ENCODE peak calls at places on chromosomes 4 and X, in six cellular contexts. X, E, D, T, H and P are unnamed samples.

GRCh38 chr4:127545271-127545670 is 87.5 kb upstream of the INTU start:
- DNase-seq in X (no peak), E (no peak), D (no peak), T (no peak), H (no peak), P (no peak)

GRCh38 chr4:21470531-21470930 is 478.0 kb downstream of the KCNIP4 start:
- DNase-seq in X (no peak), E (no peak), D (no peak), T (no peak), H (no peak), P (no peak)

GRCh38 chrX:6701085-6701484 is 166.2 kb upstream of the VCX3A start:
- DNase-seq in X (no peak), E (no peak), D (no peak), T (no peak), H (no peak), P (no peak)

GRCh38 chr4:6443035-6444023 is 29.1 kb downstream of the PPP2R2C start:
- DNase-seq in X (no peak), E (no peak), D (no peak), T (no peak), H (no peak), P (no peak)

GRCh38 chrX:69093960-69094935 is 71.0 kb downstream of the PJA1 start:
- DNase-seq in X (no peak), E (peak), D (peak), T (no peak), H (peak), P (no peak)

GRCh38 chr4:163108614-163109013 is 58.1 kb downstream of the NAF1 start:
- DNase-seq in X (no peak), E (no peak), D (no peak), T (no peak), H (no peak), P (no peak)

GRCh38 chr4:85682391-85682790 is 207.4 kb downstream of the ARHGAP24 start:
- DNase-seq in X (no peak), E (no peak), D (no peak), T (no peak), H (no peak), P (no peak)

GRCh38 chrX:2501246-2502102 is 698 bp upstream of the DHRSX start:
- DNase-seq in X (peak), E (no peak), D (no peak), T (no peak), H (no peak), P (no peak)

GRCh38 chr4:76614589-76614988 is 179.6 kb downstream of the SHROOM3 start:
- DNase-seq in X (no peak), E (no peak), D (no peak), T (no peak), H (no peak), P (no peak)

GRCh38 chr4:73704314-73705055 is 35.9 kb upstream of the CXCL8 start:
- DNase-seq in X (peak), E (no peak), D (no peak), T (no peak), H (no peak), P (peak)

GRCh38 chr4:17188035-17188967 is 289.9 kb upstream of the LDB2 start:
- DNase-seq in X (no peak), E (no peak), D (no peak), T (no peak), H (no peak), P (no peak)

GRCh38 chr4:48877827-48878535 is 28.6 kb downstream of the OCIAD2 start:
- DNase-seq in X (no peak), E (no peak), D (no peak), T (no peak), H (no peak), P (no peak)
- TF ChIP-seq CTCF in X (no peak), E (no peak), D (no peak), T (no peak), H (no peak), P (no peak)

GRCh38 chrX:40733691-40734090 is 1.7 kb downstream of the MED14 start:
- DNase-seq in X (no peak), E (no peak), D (no peak), T (no peak), H (no peak), P (no peak)

GRCh38 chrX:40729923-40730584 is 5.3 kb downstream of the MED14 start:
- DNase-seq in X (no peak), E (no peak), D (no peak), T (no peak), H (no peak), P (no peak)

GRCh38 chrX:40736170-40736505 is 796 bp upstream of the MED14 start:
- DNase-seq in X (no peak), E (no peak), D (no peak), T (no peak), H (peak), P (no peak)

GRCh38 chrX:40734956-40735317 is 405 bp downstream of the MED14 start:
- DNase-seq in X (no peak), E (no peak), D (no peak), T (no peak), H (no peak), P (no peak)

DNA sequence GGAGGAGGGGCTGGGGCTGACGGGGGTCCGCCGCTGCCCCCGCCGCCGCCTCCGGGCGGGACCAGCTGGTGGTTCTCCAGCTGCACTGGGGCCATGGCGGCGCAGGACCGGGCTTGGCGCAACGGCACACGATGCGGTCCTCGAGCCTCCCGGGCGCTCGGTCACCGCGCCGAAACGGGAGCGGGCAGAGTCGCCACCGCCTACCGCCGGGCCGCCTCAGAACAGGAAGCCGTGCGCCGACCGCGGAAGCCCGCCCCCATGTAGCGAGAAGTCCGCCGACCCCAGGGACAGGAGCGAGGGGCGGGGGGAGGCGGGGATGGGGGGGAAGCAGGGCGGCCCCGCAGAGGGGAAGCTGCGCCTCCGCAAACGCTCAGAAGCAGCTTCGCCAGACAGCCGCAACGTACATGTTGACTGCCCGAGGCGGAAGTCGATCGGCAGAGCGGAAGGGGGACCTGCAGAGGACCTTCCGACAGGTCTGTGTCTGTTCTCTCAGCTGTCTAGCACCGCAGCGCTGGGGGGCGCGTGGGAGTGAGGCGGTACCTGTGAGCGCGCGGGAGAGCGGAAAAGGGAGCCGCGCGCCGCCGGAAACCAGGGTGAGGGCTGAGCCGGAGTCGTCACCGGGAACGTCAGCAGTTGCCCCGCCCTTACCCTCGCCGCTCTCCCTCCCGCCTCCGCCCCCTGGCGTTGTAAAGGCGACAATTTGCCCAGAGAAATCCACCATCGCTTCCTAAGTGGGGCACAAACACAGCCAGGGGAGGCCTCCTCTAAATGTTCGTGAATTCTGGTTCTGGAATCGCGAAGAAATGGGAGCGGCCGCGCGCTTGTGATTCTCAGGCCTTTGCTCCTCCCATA is at the start of gene MED14:
- DNase-seq in X (peak), E (peak), D (peak), T (peak), H (peak), P (peak)
- TF ChIP-seq CTCF in X (no peak), E (peak), D (peak), T (peak), H (peak), P (peak)

DNA sequence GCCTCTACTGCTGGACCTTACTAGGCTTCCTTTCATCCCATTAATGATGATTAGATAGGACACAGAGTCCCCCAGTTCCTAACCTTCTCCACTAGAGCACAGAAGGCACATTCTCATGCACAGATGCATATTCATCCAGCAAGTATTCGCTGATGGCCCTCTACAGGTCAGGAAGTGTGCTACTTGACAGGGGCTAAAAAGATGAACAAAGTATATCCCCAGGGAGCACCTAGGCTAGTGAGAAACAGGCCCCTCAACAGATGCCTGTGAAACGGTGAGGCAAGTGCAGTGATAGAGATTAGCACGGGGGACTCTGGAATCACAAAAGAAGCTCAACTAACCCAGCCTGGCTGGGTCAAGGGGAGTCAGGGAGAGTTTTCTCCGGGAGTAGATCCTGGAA is 95.8 kb downstream of the MGST2 start:
- DNase-seq in X (no peak), E (no peak), D (no peak), T (no peak), H (no peak), P (no peak)
- TF ChIP-seq CTCF in X (no peak), E (peak), D (peak), T (peak), H (peak), P (no peak)

GRCh38 chrX:153557618-153558017 is 40.2 kb downstream of the ATP2B3 start:
- DNase-seq in X (no peak), E (no peak), D (no peak), T (no peak), H (no peak), P (no peak)
- TF ChIP-seq CTCF in X (no peak), E (no peak), D (no peak), T (no peak), H (no peak), P (no peak)

DNA sequence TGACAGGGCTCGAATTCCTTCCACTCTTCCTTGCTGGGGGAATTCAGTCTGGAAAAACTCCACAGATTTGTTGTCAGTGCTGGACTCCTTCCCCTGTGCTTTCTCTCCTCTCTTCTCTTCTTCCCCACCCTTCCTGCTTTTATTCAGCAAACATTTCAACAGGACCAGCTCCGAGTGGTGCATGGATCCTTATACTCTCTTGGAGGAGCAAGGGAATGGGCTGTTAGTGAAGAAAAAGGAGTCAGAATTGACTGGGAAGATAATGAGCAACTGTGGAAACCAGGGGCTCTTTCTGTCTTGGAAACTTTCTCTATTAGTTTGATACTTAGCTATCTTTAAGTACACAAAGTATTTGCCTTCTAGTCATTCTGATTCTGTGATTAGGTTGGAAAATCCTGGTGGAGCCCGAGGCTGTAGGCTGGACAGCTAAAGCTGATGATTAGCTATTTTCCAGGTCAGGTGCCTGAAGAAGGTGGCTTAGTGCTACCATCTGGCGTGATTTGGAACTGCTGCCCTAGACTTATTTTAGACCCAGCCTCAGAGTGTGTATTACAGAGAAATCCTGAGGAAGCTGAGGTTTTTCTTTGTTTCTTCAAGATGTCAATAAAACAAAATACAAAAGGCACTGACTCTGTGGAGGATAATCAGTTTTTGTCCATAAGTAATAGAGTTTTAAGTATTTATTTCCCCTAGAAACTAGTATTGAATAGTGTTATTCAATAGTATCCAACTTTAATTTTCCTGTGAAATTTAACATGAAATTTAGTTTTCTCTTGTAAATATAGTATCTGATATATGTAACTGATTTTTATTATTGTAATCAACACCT is 38.4 kb downstream of the NAP1L5 start:
- DNase-seq in X (no peak), E (peak), D (peak), T (no peak), H (no peak), P (no peak)
- TF ChIP-seq CTCF in X (no peak), E (peak), D (peak), T (peak), H (peak), P (peak)